ENCODE peak calls at places on chromosomes 4 and X, in ten cellular contexts. Z is activated effector memory CD4-positive, alpha-beta T cell treated with anti-CD3 and anti-CD28 coated beads, Interleukin-2, amount 50 U/mL, for 16 hours; G is suprapubic skin; B is activated naive CD4-positive, alpha-beta T cell; H is ecto neural progenitor cell; F is GM23338; L is GM12878; P is NCI-H510A; V is spleen; D is activated CD8-positive, alpha-beta T cell treated with anti-CD3 and anti-CD28 coated beads, Interleukin-2, amount 10 ng/mL, durations not matched to agents 7 days and 5 days. U is an unnamed sample.

GRCh38 chr4:42104521-42104920 is 47.9 kb downstream of the BEND4 start:
- DNase-seq in Z (no peak), G (no peak), B (no peak), H (no peak), F (no peak), L (no peak), P (no peak), V (no peak), D (no peak), U (no peak)

GRCh38 chr4:38185406-38185805 is 225.2 kb downstream of the PTTG2 start:
- DNase-seq in Z (no peak), G (no peak), B (no peak), H (no peak), F (no peak), L (no peak), P (no peak), V (no peak), D (no peak), U (no peak)

GRCh38 chr4:19925516-19925915 is 326.2 kb upstream of the SLIT2 start:
- DNase-seq in Z (no peak), G (no peak), B (no peak), H (no peak), F (no peak), L (no peak), P (no peak), V (no peak), D (no peak), U (no peak)

GRCh38 chrX:140050906-140051305 is 85.6 kb upstream of the CXorf66 start:
- DNase-seq in Z (no peak), G (no peak), B (no peak), H (no peak), F (peak; percentile 30), L (no peak), P (no peak), V (no peak), D (no peak), U (peak; percentile 14)

GRCh38 chr4:15035152-15035551 is 32.9 kb downstream of the CPEB2 start:
- DNase-seq in Z (no peak), G (no peak), B (no peak), H (no peak), F (no peak), L (no peak), P (no peak), V (no peak), D (no peak), U (no peak)

GRCh38 chr4:115323106-115323684 is 209.8 kb upstream of the NDST4 start:
- DNase-seq in Z (no peak), G (no peak), B (no peak), H (no peak), F (no peak), L (no peak), P (no peak), V (no peak), D (no peak), U (no peak)

GRCh38 chr4:2142630-2143427 is 83.7 kb downstream of the NAT8L start:
- DNase-seq in Z (no peak), G (no peak), B (no peak), H (no peak), F (no peak), L (no peak), P (no peak), V (no peak), D (no peak), U (no peak)

GRCh38 chr4:24322517-24322916 is 261.8 kb downstream of the DHX15 start:
- DNase-seq in Z (no peak), G (no peak), B (no peak), H (no peak), F (no peak), L (no peak), P (no peak), V (no peak), D (no peak), U (no peak)

GRCh38 chr4:76024007-76024406 is 710 bp upstream of the CXCL10 start:
- DNase-seq in Z (no peak), G (no peak), B (no peak), H (no peak), F (no peak), L (no peak), P (no peak), V (no peak), D (no peak), U (no peak)

GRCh38 chrX:15321447-15321846 is 6.0 kb upstream of the ASB11 start:
- DNase-seq in Z (no peak), G (no peak), B (no peak), H (no peak), F (no peak), L (no peak), P (no peak), V (no peak), D (no peak), U (no peak)

GRCh38 chr4:8267077-8267476 is 2.5 kb upstream of the HTRA3 start:
- DNase-seq in Z (no peak), G (peak; percentile 89), B (no peak), H (peak; percentile 74), F (peak; percentile 87), L (no peak), P (no peak), V (no peak), D (peak; percentile 42), U (peak; percentile 69)

GRCh38 chrX:112688242-112688641 is 8.5 kb upstream of the LHFPL1 start:
- DNase-seq in Z (no peak), G (no peak), B (no peak), H (no peak), F (no peak), L (no peak), P (no peak), V (no peak), D (peak; percentile 23), U (no peak)

GRCh38 chr4:74108457-74109115 is 9.6 kb upstream of the CXCL2 start:
- DNase-seq in Z (no peak), G (no peak), B (no peak), H (no peak), F (no peak), L (no peak), P (no peak), V (no peak), D (no peak), U (no peak)

GRCh38 chr4:75547647-75548387 is 8.0 kb upstream of the ODAPH start:
- DNase-seq in Z (no peak), G (no peak), B (no peak), H (no peak), F (no peak), L (no peak), P (peak; percentile 9), V (no peak), D (no peak), U (peak; percentile 41)

GRCh38 chr4:74284074-74284473 is 24.2 kb upstream of the EPGN start:
- DNase-seq in Z (no peak), G (no peak), B (no peak), H (no peak), F (no peak), L (no peak), P (no peak), V (no peak), D (no peak), U (no peak)

GRCh38 chr4:1945492-1945891 is 63.3 kb downstream of the NELFA start:
- DNase-seq in Z (no peak), G (no peak), B (no peak), H (no peak), F (peak; percentile 38), L (no peak), P (no peak), V (no peak), D (no peak), U (peak; percentile 37)

GRCh38 chr4:118936406-118936805 is 47.8 kb downstream of the SYNPO2 start:
- DNase-seq in Z (no peak), G (no peak), B (no peak), H (no peak), F (no peak), L (no peak), P (no peak), V (no peak), D (no peak), U (no peak)

GRCh38 chr4:44563496-44563895 is 87.9 kb downstream of the YIPF7 start:
- DNase-seq in Z (no peak), G (no peak), B (no peak), H (no peak), F (no peak), L (no peak), P (no peak), V (no peak), D (no peak), U (no peak)

GRCh38 chrX:71111141-71111843 is at the start of gene IL2RG:
- DNase-seq in Z (peak; percentile 90), G (no peak), B (peak; percentile 48), H (no peak), F (no peak), L (peak; percentile 87), P (no peak), V (peak; percentile 84), D (peak; percentile 86), U (no peak)

GRCh38 chr4:185713272-185713671 is 98.7 kb downstream of the SORBS2 start:
- DNase-seq in Z (no peak), G (no peak), B (no peak), H (no peak), F (no peak), L (no peak), P (no peak), V (no peak), D (no peak), U (no peak)

GRCh38 chr4:89109841-89110540 is 1.3 kb upstream of the TIGD2 start:
- DNase-seq in Z (no peak), G (no peak), B (no peak), H (no peak), F (peak; percentile 21), L (no peak), P (no peak), V (peak; percentile 55), D (no peak), U (peak; percentile 44)

GRCh38 chr4:71052034-71052433 is 58.6 kb downstream of the DCK start:
- DNase-seq in Z (no peak), G (no peak), B (no peak), H (no peak), F (no peak), L (no peak), P (no peak), V (no peak), D (no peak), U (no peak)

GRCh38 chr4:159048166-159048886 is 54.6 kb upstream of the RAPGEF2 start:
- DNase-seq in Z (no peak), G (peak; percentile 79), B (no peak), H (no peak), F (peak; percentile 63), L (no peak), P (peak; percentile 37), V (no peak), D (no peak), U (peak; percentile 81)

GRCh38 chr4:86508436-86508835 is 85.7 kb upstream of the PTPN13 start:
- DNase-seq in Z (no peak), G (no peak), B (no peak), H (no peak), F (no peak), L (no peak), P (no peak), V (no peak), D (no peak), U (no peak)

U was measured in left kidney.